ENCODE peak calls at places on chromosomes 11 and 22, in ten cellular contexts. B, X, L, C, P, O, D, T, I and U are unnamed samples.
A peak's percentile ranks its signal among the peaks of the same experiment; 100 is the strongest.

GRCh38 chr11:2235588-2236326 is 34.6 kb downstream of the ASCL2 start:
- DNase-seq in B (no peak), X (no peak), L (no peak), C (no peak), P (no peak), O (no peak), D (no peak), T (no peak), I (no peak), U (no peak)

GRCh38 chr11:14768789-14769188 is 123.2 kb downstream of the CYP2R1 start:
- DNase-seq in B (no peak), X (no peak), L (no peak), C (no peak), P (no peak), O (no peak), D (no peak), T (no peak), I (no peak), U (no peak)

GRCh38 chr11:1168721-1169161 is 11.0 kb downstream of the MUC5AC start:
- DNase-seq in B (no peak), X (no peak), L (no peak), C (no peak), P (peak; percentile 43), O (no peak), D (no peak), T (no peak), I (no peak), U (no peak)

GRCh38 chr11:11036185-11037161 is 178.6 kb upstream of the ZBED5 start:
- DNase-seq in B (no peak), X (no peak), L (no peak), C (peak; percentile 35), P (no peak), O (peak; percentile 62), D (no peak), T (peak; percentile 85), I (no peak), U (peak; percentile 38)

GRCh38 chr11:5266609-5267008 is 3.1 kb downstream of the HBE1 start:
- DNase-seq in B (no peak), X (no peak), L (no peak), C (no peak), P (no peak), O (no peak), D (no peak), T (no peak), I (no peak), U (no peak)

GRCh38 chr22:36744791-36745190 is 31.1 kb downstream of the IFT27 start:
- DNase-seq in B (no peak), X (no peak), L (no peak), C (no peak), P (peak; percentile 32), O (no peak), D (no peak), T (no peak), I (no peak), U (no peak)

GRCh38 chr11:13358871-13359270 is 81.3 kb downstream of the BMAL1 start:
- DNase-seq in B (no peak), X (no peak), L (no peak), C (no peak), P (no peak), O (no peak), D (no peak), T (no peak), I (no peak), U (no peak)

GRCh38 chr11:104665631-104666030 is 232.6 kb downstream of the CASP12 start:
- DNase-seq in B (no peak), X (no peak), L (no peak), C (no peak), P (no peak), O (no peak), D (no peak), T (peak; percentile 90), I (no peak), U (no peak)

GRCh38 chr22:20569059-20570058 is 61.9 kb downstream of the MED15 start:
- DNase-seq in B (peak; percentile 68), X (peak; percentile 63), L (no peak), C (peak; percentile 72), P (peak; percentile 93), O (peak; percentile 4), D (peak; percentile 96), T (peak; percentile 99), I (peak; percentile 98), U (no peak)